ENCODE peak calls at places on chromosomes 11 and 22, in nine cellular contexts. D is thyroid gland; A is neural progenitor cell; C is Jurkat, Clone E6-1; B is MG63; K is GM23248; W is CD4-positive, CD25-positive, alpha-beta regulatory T cell; V is choroid plexus epithelial cell; S is epithelial cell of esophagus. P is an unnamed sample.
A peak's percentile ranks its signal among the peaks of the same experiment; 100 is the strongest.

GRCh38 chr11:69825037-69825834 is 6.0 kb upstream of the FGF3 start:
- DNase-seq in K (peak; percentile 25), C (no peak), A (no peak), S (peak; percentile 14), V (no peak), B (peak; percentile 32), W (no peak), D (no peak), P (no peak)

GRCh38 chr11:26079966-26080365 is 252.0 kb upstream of the ANO3 start:
- DNase-seq in K (no peak), A (no peak), B (no peak), S (no peak), W (no peak), C (no peak), D (no peak), V (no peak), P (no peak)

GRCh38 chr11:40100204-40100603 is 1359.2 kb downstream of the LRRC4C start:
- DNase-seq in S (no peak), B (no peak), C (no peak), A (no peak), W (no peak), D (no peak), V (no peak), K (no peak), P (no peak)

GRCh38 chr22:17563936-17564391 is 666 bp downstream of the SLC25A18 start:
- DNase-seq in D (no peak), K (peak; percentile 81), V (peak; percentile 92), A (no peak), C (no peak), S (no peak), W (no peak), B (peak; percentile 3), P (no peak)

GRCh38 chr22:37806409-37807338 is 1.1 kb upstream of the GCAT start:
- DNase-seq in K (peak; percentile 86), C (no peak), S (peak; percentile 40), D (peak; percentile 61), B (peak; percentile 22), A (peak; percentile 49), W (no peak), V (peak; percentile 58), P (no peak)

GRCh38 chr11:116703421-116703820 is 69.4 kb downstream of the BUD13 start:
- DNase-seq in S (no peak), K (no peak), W (no peak), B (no peak), C (peak; percentile 60), A (peak; percentile 89), D (peak; percentile 24), V (no peak), P (no peak)

GRCh38 chr11:70400643-70401042 is 2.3 kb downstream of the CTTN start:
- DNase-seq in C (no peak), W (no peak), K (no peak), D (no peak), V (no peak), S (no peak), A (no peak), B (no peak), P (no peak)

GRCh38 chr11:39304586-39304985 is 2154.9 kb downstream of the LRRC4C start:
- DNase-seq in S (no peak), D (no peak), A (no peak), W (no peak), V (no peak), K (no peak), B (peak; percentile 9), C (no peak), P (no peak)

GRCh38 chr11:64077607-64078006 is 41.9 kb downstream of the FLRT1 start:
- DNase-seq in V (no peak), C (no peak), A (no peak), K (no peak), D (no peak), S (no peak), B (no peak), W (no peak), P (no peak)

GRCh38 chr11:64076764-64077163 is 41.0 kb downstream of the FLRT1 start:
- DNase-seq in W (no peak), K (no peak), S (no peak), D (no peak), A (no peak), V (no peak), B (no peak), C (no peak), P (no peak)

GRCh38 chr11:64080390-64080789 is 44.7 kb downstream of the FLRT1 start:
- DNase-seq in D (no peak), S (no peak), C (no peak), W (no peak), V (no peak), B (no peak), A (no peak), K (no peak), P (no peak)

GRCh38 chr11:64078905-64079304 is 43.2 kb downstream of the FLRT1 start:
- DNase-seq in V (no peak), C (no peak), W (no peak), S (no peak), A (no peak), K (no peak), D (no peak), B (no peak), P (no peak)

DNA sequence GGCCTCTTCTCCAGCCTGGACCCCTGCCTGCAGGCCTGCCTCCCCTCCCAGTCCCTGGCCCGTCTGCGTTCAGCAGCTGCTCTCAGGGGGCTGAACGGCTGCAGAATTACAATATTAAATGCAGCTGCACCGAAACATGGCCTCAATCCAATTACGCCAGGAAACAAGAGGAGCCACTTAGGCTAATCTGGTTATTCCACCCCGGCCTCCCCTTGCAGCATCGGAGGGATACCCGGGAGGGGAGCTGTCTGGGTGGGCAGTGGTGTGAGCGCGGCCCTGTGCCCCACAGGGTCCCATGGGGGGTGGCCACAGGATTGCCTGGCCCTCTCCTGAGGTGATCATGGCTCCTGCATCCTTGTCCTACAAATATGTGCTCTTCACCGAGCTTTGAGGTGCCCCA is 42.6 kb downstream of the FLRT1 start:
- DNase-seq in A (no peak), V (no peak), B (no peak), S (no peak), W (no peak), K (no peak), C (no peak), D (no peak), P (no peak)
- H3K4me3 ChIP-seq in A (no peak overlapping the region), V (no peak overlapping the region), B (no peak overlapping the region), S (no peak overlapping the region), W (no peak overlapping the region), K (no peak overlapping the region), C (no peak overlapping the region), D (no peak overlapping the region), P (no peak overlapping the region)

DNA sequence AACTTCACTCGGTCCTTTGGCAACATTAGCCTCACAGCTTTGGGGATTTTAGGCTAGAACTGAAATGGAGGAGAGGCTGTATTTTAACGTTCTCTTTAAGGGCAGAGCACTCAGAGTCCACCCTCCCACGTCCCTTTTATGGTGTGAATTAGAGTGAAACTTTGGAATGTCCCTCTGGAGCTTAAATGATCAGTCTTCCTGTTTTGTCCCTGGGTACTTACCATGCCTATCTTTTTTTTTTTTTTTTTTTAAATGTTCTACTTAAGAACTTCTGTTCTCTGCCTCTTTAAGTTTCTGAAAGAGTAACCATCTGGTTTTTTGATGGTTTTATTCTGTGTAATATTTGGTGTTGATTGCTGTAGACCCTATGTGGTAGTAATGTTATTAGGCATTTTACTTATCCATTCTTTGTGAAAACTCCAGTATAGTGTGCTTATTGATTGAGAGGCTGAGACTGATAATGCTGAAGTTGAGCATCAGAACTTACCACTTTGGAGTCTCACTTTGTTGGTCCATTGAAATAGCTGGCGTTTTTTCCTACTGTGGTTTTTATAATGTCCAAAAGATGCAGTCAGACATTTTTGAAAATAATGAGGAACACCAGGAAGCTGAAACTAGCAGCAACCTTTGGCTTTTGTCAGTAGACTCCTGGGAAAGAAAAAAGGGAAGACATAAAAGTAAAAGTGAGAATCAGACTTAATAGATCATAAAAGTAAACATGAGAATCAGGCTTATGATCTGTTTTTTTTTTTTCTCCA is 11.6 kb downstream of the UVRAG start:
- DNase-seq in S (no peak), V (peak; percentile 58), C (no peak), B (no peak), D (no peak), A (peak; percentile 25), K (peak; percentile 62), W (no peak), P (no peak)
- H3K4me3 ChIP-seq in S (no peak overlapping the region), V (no peak overlapping the region), C (no peak overlapping the region), B (no peak overlapping the region), D (no peak overlapping the region), A (no peak overlapping the region), K (peak overlapping the region; percentile 44), W (no peak overlapping the region), P (peak overlapping the region; percentile 1)

GRCh38 chr22:39244073-39244495 is 698 bp downstream of the PDGFB start:
- DNase-seq in D (no peak), W (no peak), V (no peak), S (peak; percentile 28), A (peak; percentile 59), K (peak; percentile 24), B (no peak), C (no peak), P (no peak)

GRCh38 chr22:39241632-39242388 is 3.0 kb downstream of the PDGFB start:
- DNase-seq in W (peak; percentile 48), V (no peak), K (peak; percentile 21), D (no peak), B (no peak), A (no peak), C (no peak), S (no peak), P (no peak)

GRCh38 chr22:39243443-39244072 is 1.2 kb downstream of the PDGFB start:
- DNase-seq in K (no peak), V (no peak), D (no peak), B (no peak), S (peak; percentile 52), C (no peak), A (peak; percentile 53), W (no peak), P (no peak)

GRCh38 chr22:39242389-39242808 is 2.4 kb downstream of the PDGFB start:
- DNase-seq in V (no peak), A (peak; percentile 72), S (no peak), W (no peak), B (no peak), K (no peak), D (peak; percentile 45), C (no peak), P (no peak)

GRCh38 chr22:39242809-39243442 is 1.9 kb downstream of the PDGFB start:
- DNase-seq in K (no peak), S (peak; percentile 54), A (peak; percentile 53), D (peak; percentile 58), W (peak; percentile 37), B (no peak), C (no peak), V (no peak), P (no peak)
- H3K4me3 ChIP-seq in K (peak overlapping the region; percentile 51), S (peak overlapping the region; percentile 58), A (peak overlapping the region; percentile 61), D (peak overlapping the region; percentile 49), W (no peak overlapping the region), B (peak overlapping the region; percentile 16), C (no peak overlapping the region), V (peak overlapping the region; percentile 32), P (peak overlapping the region; percentile 53)

GRCh38 chr22:26169312-26170111 is at the start of gene SEZ6L:
- DNase-seq in A (peak; percentile 80), B (no peak), C (no peak), S (no peak), W (no peak), V (no peak), D (peak; percentile 24), K (peak; percentile 1), P (no peak)

GRCh38 chr22:26168934-26169311 is 339 bp upstream of the SEZ6L start:
- DNase-seq in V (no peak), K (peak; percentile 39), B (no peak), W (no peak), C (no peak), S (no peak), D (no peak), A (no peak), P (no peak)

GRCh38 chr22:26170795-26171194 is 1.5 kb downstream of the SEZ6L start:
- DNase-seq in D (peak; percentile 29), A (peak; percentile 85), S (no peak), K (peak; percentile 10), V (no peak), C (no peak), B (no peak), W (no peak), P (no peak)

GRCh38 chr22:26168199-26168915 is 905 bp upstream of the SEZ6L start:
- DNase-seq in B (no peak), V (no peak), D (no peak), C (no peak), W (no peak), S (no peak), A (peak; percentile 38), K (no peak), P (no peak)

DNA sequence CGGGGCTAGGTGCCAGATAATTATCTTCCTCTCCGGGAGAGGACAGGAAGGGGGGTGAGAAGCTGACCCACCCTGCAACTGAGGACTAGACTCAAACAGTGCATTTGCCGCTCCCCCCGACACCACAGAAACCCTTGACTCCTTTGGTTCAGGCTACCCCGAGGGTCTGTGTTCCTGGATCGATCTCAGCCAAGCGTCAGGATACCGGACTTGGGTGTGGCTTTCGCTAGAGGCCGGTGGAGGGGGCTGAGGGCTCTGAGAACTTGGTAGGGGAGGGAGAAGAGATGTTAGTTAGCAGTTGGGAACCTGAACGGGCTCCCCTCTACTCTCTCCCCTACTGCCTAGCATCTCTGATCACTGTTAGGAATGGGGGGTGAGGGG is 840 bp downstream of the SEZ6L start:
- DNase-seq in C (no peak), S (no peak), K (no peak), V (no peak), D (no peak), A (peak; percentile 21), B (no peak), W (no peak), P (peak; percentile 56)
- H3K4me3 ChIP-seq in C (no peak overlapping the region), S (no peak overlapping the region), K (peak overlapping the region; percentile 51), V (no peak overlapping the region), D (no peak overlapping the region), A (peak overlapping the region; percentile 75), B (no peak overlapping the region), W (no peak overlapping the region), P (peak overlapping the region; percentile 25)

P was measured in vagina.